ENCODE peak calls at places on chromosome 1, in eight cellular contexts. One of them, this sample, is unnamed.

GRCh38 chr1:31811605-31812004 is 4.2 kb downstream of the SPOCD1 start:
- DNase-seq in adrenal gland: no peak
- DNase-seq in cardiac muscle cell: peak
- DNase-seq in IMR-90: peak
- DNase-seq in SJSA1: no peak
- DNase-seq in tibial artery: no peak
- DNase-seq in GM23338: peak
- DNase-seq in upper lobe of right lung: no peak
- DNase-seq in this sample: no peak

GRCh38 chr1:21938791-21939538 is 1.9 kb upstream of the HSPG2 start:
- DNase-seq in IMR-90: no peak
- DNase-seq in tibial artery: no peak
- DNase-seq in cardiac muscle cell: no peak
- DNase-seq in SJSA1: no peak
- DNase-seq in GM23338: no peak
- DNase-seq in adrenal gland: no peak
- DNase-seq in upper lobe of right lung: no peak
- DNase-seq in this sample: no peak

GRCh38 chr1:201552941-201553341 is 14.0 kb downstream of the NAV1 start:
- DNase-seq in GM23338: no peak
- DNase-seq in SJSA1: no peak
- DNase-seq in cardiac muscle cell: no peak
- DNase-seq in IMR-90: peak
- DNase-seq in tibial artery: no peak
- DNase-seq in upper lobe of right lung: no peak
- DNase-seq in adrenal gland: no peak
- DNase-seq in this sample: no peak

GRCh38 chr1:21324368-21325137 is 34.3 kb upstream of the ECE1 start:
- DNase-seq in tibial artery: peak
- DNase-seq in cardiac muscle cell: no peak
- DNase-seq in adrenal gland: peak
- DNase-seq in IMR-90: peak
- DNase-seq in GM23338: no peak
- DNase-seq in upper lobe of right lung: peak
- DNase-seq in SJSA1: peak
- DNase-seq in this sample: peak

GRCh38 chr1:155893389-155894142 is 17.6 kb downstream of the RIT1 start:
- DNase-seq in IMR-90: peak
- DNase-seq in adrenal gland: peak
- DNase-seq in GM23338: no peak
- DNase-seq in cardiac muscle cell: no peak
- DNase-seq in upper lobe of right lung: no peak
- DNase-seq in tibial artery: no peak
- DNase-seq in SJSA1: peak
- DNase-seq in this sample: no peak

GRCh38 chr1:195908121-195908520 is 700.1 kb downstream of the KCNT2 start:
- DNase-seq in upper lobe of right lung: no peak
- DNase-seq in IMR-90: peak
- DNase-seq in GM23338: no peak
- DNase-seq in tibial artery: no peak
- DNase-seq in cardiac muscle cell: no peak
- DNase-seq in adrenal gland: no peak
- DNase-seq in SJSA1: no peak
- DNase-seq in this sample: no peak

GRCh38 chr1:21022279-21023040 is 154.2 kb downstream of the EIF4G3 start:
- DNase-seq in upper lobe of right lung: no peak
- DNase-seq in cardiac muscle cell: peak
- DNase-seq in adrenal gland: peak
- DNase-seq in GM23338: no peak
- DNase-seq in tibial artery: peak
- DNase-seq in SJSA1: peak
- DNase-seq in IMR-90: peak
- DNase-seq in this sample: peak

GRCh38 chr1:54407201-54407956 is 1.2 kb upstream of the SSBP3 start:
- DNase-seq in adrenal gland: peak
- DNase-seq in IMR-90: peak
- DNase-seq in SJSA1: peak
- DNase-seq in tibial artery: peak
- DNase-seq in upper lobe of right lung: no peak
- DNase-seq in cardiac muscle cell: peak
- DNase-seq in GM23338: peak
- DNase-seq in this sample: peak

GRCh38 chr1:218478336-218478735 is 133.2 kb downstream of the TGFB2 start:
- DNase-seq in tibial artery: no peak
- DNase-seq in upper lobe of right lung: no peak
- DNase-seq in IMR-90: peak
- DNase-seq in SJSA1: no peak
- DNase-seq in GM23338: no peak
- DNase-seq in adrenal gland: no peak
- DNase-seq in cardiac muscle cell: no peak
- DNase-seq in this sample: no peak

GRCh38 chr1:180165509-180166435 is 11.1 kb downstream of the QSOX1 start:
- DNase-seq in adrenal gland: no peak
- DNase-seq in IMR-90: no peak
- DNase-seq in GM23338: no peak
- DNase-seq in upper lobe of right lung: peak
- DNase-seq in cardiac muscle cell: no peak
- DNase-seq in tibial artery: peak
- DNase-seq in SJSA1: no peak
- DNase-seq in this sample: no peak

GRCh38 chr1:84988588-84988987 is 8.3 kb downstream of the MCOLN2 start:
- DNase-seq in tibial artery: no peak
- DNase-seq in cardiac muscle cell: no peak
- DNase-seq in adrenal gland: no peak
- DNase-seq in IMR-90: no peak
- DNase-seq in SJSA1: no peak
- DNase-seq in upper lobe of right lung: no peak
- DNase-seq in GM23338: no peak
- DNase-seq in this sample: no peak

GRCh38 chr1:8020032-8020431 is 6.1 kb downstream of the ERRFI1 start:
- DNase-seq in cardiac muscle cell: no peak
- DNase-seq in adrenal gland: no peak
- DNase-seq in GM23338: no peak
- DNase-seq in tibial artery: no peak
- DNase-seq in SJSA1: no peak
- DNase-seq in IMR-90: peak
- DNase-seq in upper lobe of right lung: no peak
- DNase-seq in this sample: peak

GRCh38 chr1:55215194-55216021 is at the start of gene USP24:
- DNase-seq in upper lobe of right lung: peak
- DNase-seq in GM23338: peak
- DNase-seq in cardiac muscle cell: peak
- DNase-seq in adrenal gland: peak
- DNase-seq in tibial artery: peak
- DNase-seq in IMR-90: peak
- DNase-seq in SJSA1: peak
- DNase-seq in this sample: peak

GRCh38 chr1:45331436-45332345 is 5.0 kb downstream of the HPDL start:
- DNase-seq in GM23338: no peak
- DNase-seq in tibial artery: no peak
- DNase-seq in cardiac muscle cell: no peak
- DNase-seq in adrenal gland: no peak
- DNase-seq in IMR-90: no peak
- DNase-seq in upper lobe of right lung: no peak
- DNase-seq in SJSA1: no peak
- DNase-seq in this sample: no peak

GRCh38 chr1:34162852-34163766 is 1.9 kb downstream of the CSMD2 start:
- DNase-seq in cardiac muscle cell: peak
- DNase-seq in upper lobe of right lung: peak
- DNase-seq in tibial artery: peak
- DNase-seq in SJSA1: peak
- DNase-seq in GM23338: peak
- DNase-seq in IMR-90: peak
- DNase-seq in adrenal gland: peak
- DNase-seq in this sample: peak

GRCh38 chr1:230067441-230067870 is 418 bp downstream of the GALNT2 start:
- DNase-seq in adrenal gland: peak
- DNase-seq in SJSA1: no peak
- DNase-seq in upper lobe of right lung: peak
- DNase-seq in IMR-90: no peak
- DNase-seq in cardiac muscle cell: peak
- DNase-seq in tibial artery: peak
- DNase-seq in GM23338: peak
- DNase-seq in this sample: no peak

GRCh38 chr1:158007949-158008386 is 14.5 kb downstream of the KIRREL1 start:
- DNase-seq in GM23338: no peak
- DNase-seq in tibial artery: no peak
- DNase-seq in cardiac muscle cell: no peak
- DNase-seq in adrenal gland: no peak
- DNase-seq in SJSA1: no peak
- DNase-seq in upper lobe of right lung: no peak
- DNase-seq in IMR-90: no peak
- DNase-seq in this sample: no peak

GRCh38 chr1:40638097-40639036 is 27.1 kb downstream of the RIMS3 start:
- DNase-seq in upper lobe of right lung: no peak
- DNase-seq in adrenal gland: no peak
- DNase-seq in cardiac muscle cell: peak
- DNase-seq in GM23338: peak
- DNase-seq in IMR-90: no peak
- DNase-seq in SJSA1: no peak
- DNase-seq in tibial artery: no peak
- DNase-seq in this sample: no peak

GRCh38 chr1:33943978-33944377 is 80.1 kb downstream of the HMGB4 start:
- DNase-seq in upper lobe of right lung: no peak
- DNase-seq in SJSA1: no peak
- DNase-seq in IMR-90: peak
- DNase-seq in cardiac muscle cell: no peak
- DNase-seq in tibial artery: no peak
- DNase-seq in GM23338: no peak
- DNase-seq in adrenal gland: peak
- DNase-seq in this sample: no peak

GRCh38 chr1:233791372-233791703 is 113.1 kb upstream of the SLC35F3 start:
- DNase-seq in tibial artery: no peak
- DNase-seq in SJSA1: no peak
- DNase-seq in cardiac muscle cell: no peak
- DNase-seq in upper lobe of right lung: no peak
- DNase-seq in IMR-90: no peak
- DNase-seq in adrenal gland: no peak
- DNase-seq in GM23338: no peak
- DNase-seq in this sample: no peak

DNA sequence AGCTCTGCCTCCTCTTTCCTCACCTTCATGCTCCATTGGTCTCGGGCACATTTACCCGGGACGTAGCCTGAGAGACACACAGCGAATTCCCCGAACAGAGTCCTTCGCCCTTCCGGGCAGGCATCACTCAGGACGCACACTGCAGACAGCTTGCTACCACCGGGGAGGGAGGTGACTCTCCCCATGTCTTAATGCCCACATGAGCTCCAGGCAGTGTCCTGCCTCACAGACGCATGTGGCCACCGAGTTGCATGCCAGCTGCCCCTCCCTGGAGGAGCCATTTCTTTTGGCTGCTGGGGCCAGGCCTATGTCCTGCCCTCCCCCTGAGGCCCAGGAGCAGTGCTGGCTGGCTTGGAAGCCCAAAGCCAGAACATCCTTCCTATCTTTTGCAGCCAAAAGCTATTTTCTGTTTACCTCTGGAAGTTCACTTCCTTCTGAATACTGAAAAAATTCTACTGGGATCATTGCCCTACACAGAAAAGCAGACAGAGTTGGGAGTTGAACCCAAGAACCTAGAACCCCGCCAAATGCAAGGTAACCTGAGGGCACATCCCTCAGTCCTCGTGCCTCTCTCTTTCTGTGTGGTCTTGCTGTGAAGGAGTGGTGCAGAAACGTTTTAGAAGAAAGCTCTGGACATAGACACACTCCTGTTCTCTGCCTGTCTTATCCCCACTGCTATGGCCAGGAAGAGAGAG is 209.4 kb downstream of the TOMM20 start:
- DNase-seq in IMR-90: no peak
- DNase-seq in cardiac muscle cell: no peak
- DNase-seq in adrenal gland: peak
- DNase-seq in GM23338: no peak
- DNase-seq in SJSA1: no peak
- DNase-seq in upper lobe of right lung: peak
- DNase-seq in tibial artery: peak
- DNase-seq in this sample: peak
- H3K27ac ChIP-seq in IMR-90: peak
- H3K27ac ChIP-seq in cardiac muscle cell: no peak
- H3K27ac ChIP-seq in adrenal gland: peak
- H3K27ac ChIP-seq in GM23338: no peak
- H3K27ac ChIP-seq in SJSA1: no peak
- H3K27ac ChIP-seq in upper lobe of right lung: peak
- H3K27ac ChIP-seq in tibial artery: peak
- H3K27ac ChIP-seq in this sample: peak

GRCh38 chr1:18630511-18631495 is at the start of gene PAX7:
- DNase-seq in upper lobe of right lung: no peak
- DNase-seq in GM23338: peak
- DNase-seq in cardiac muscle cell: peak
- DNase-seq in IMR-90: no peak
- DNase-seq in SJSA1: no peak
- DNase-seq in tibial artery: no peak
- DNase-seq in adrenal gland: no peak
- DNase-seq in this sample: no peak
- H3K27ac ChIP-seq in upper lobe of right lung: no peak
- H3K27ac ChIP-seq in GM23338: no peak
- H3K27ac ChIP-seq in cardiac muscle cell: no peak
- H3K27ac ChIP-seq in IMR-90: no peak
- H3K27ac ChIP-seq in SJSA1: no peak
- H3K27ac ChIP-seq in tibial artery: no peak
- H3K27ac ChIP-seq in adrenal gland: no peak
- H3K27ac ChIP-seq in this sample: no peak

GRCh38 chr1:241081473-241081872 is 275.5 kb downstream of the RGS7 start:
- DNase-seq in GM23338: no peak
- DNase-seq in adrenal gland: no peak
- DNase-seq in SJSA1: no peak
- DNase-seq in tibial artery: no peak
- DNase-seq in IMR-90: no peak
- DNase-seq in upper lobe of right lung: no peak
- DNase-seq in cardiac muscle cell: no peak
- DNase-seq in this sample: no peak

GRCh38 chr1:241083285-241083684 is 273.7 kb downstream of the RGS7 start:
- DNase-seq in IMR-90: no peak
- DNase-seq in GM23338: no peak
- DNase-seq in upper lobe of right lung: no peak
- DNase-seq in adrenal gland: no peak
- DNase-seq in cardiac muscle cell: no peak
- DNase-seq in tibial artery: no peak
- DNase-seq in SJSA1: no peak
- DNase-seq in this sample: no peak

GRCh38 chr1:241090798-241091197 is 266.2 kb downstream of the RGS7 start:
- DNase-seq in SJSA1: no peak
- DNase-seq in IMR-90: no peak
- DNase-seq in upper lobe of right lung: no peak
- DNase-seq in GM23338: no peak
- DNase-seq in cardiac muscle cell: no peak
- DNase-seq in tibial artery: no peak
- DNase-seq in adrenal gland: no peak
- DNase-seq in this sample: no peak

GRCh38 chr1:241086686-241087085 is 270.3 kb downstream of the RGS7 start:
- DNase-seq in SJSA1: no peak
- DNase-seq in IMR-90: no peak
- DNase-seq in upper lobe of right lung: no peak
- DNase-seq in adrenal gland: no peak
- DNase-seq in GM23338: no peak
- DNase-seq in tibial artery: no peak
- DNase-seq in cardiac muscle cell: no peak
- DNase-seq in this sample: no peak
- H3K27ac ChIP-seq in SJSA1: no peak
- H3K27ac ChIP-seq in IMR-90: no peak
- H3K27ac ChIP-seq in upper lobe of right lung: no peak
- H3K27ac ChIP-seq in adrenal gland: no peak
- H3K27ac ChIP-seq in GM23338: no peak
- H3K27ac ChIP-seq in tibial artery: no peak
- H3K27ac ChIP-seq in cardiac muscle cell: no peak
- H3K27ac ChIP-seq in this sample: no peak

GRCh38 chr1:25110480-25110879 is 121.8 kb downstream of the SYF2 start:
- DNase-seq in tibial artery: no peak
- DNase-seq in SJSA1: no peak
- DNase-seq in cardiac muscle cell: no peak
- DNase-seq in IMR-90: no peak
- DNase-seq in upper lobe of right lung: no peak
- DNase-seq in adrenal gland: no peak
- DNase-seq in GM23338: no peak
- DNase-seq in this sample: no peak
- H3K27ac ChIP-seq in tibial artery: no peak
- H3K27ac ChIP-seq in SJSA1: no peak
- H3K27ac ChIP-seq in cardiac muscle cell: no peak
- H3K27ac ChIP-seq in IMR-90: no peak
- H3K27ac ChIP-seq in upper lobe of right lung: no peak
- H3K27ac ChIP-seq in adrenal gland: no peak
- H3K27ac ChIP-seq in GM23338: no peak
- H3K27ac ChIP-seq in this sample: no peak